ENCODE peak calls at places on chromosomes 11 and 22, in seven cellular contexts. M is HCT116, I is K562, Y is H1, R is HepG2, S is SK-N-SH, H is GM12878. U is an unnamed sample.

GRCh38 chr22:41480397-41480735 is 11.4 kb downstream of the ACO2 start:
- DNase-seq in M (no peak), I (no peak), Y (no peak), R (no peak), S (no peak), H (no peak), U (no peak)

GRCh38 chr11:131618203-131618602 is 247.8 kb downstream of the NTM start:
- DNase-seq in M (no peak), I (no peak), Y (no peak), R (no peak), S (no peak), H (no peak), U (no peak)

GRCh38 chr11:83643115-83643514 is 356.9 kb upstream of the CCDC90B start:
- DNase-seq in M (no peak), I (no peak), Y (no peak), R (no peak), S (no peak), H (peak), U (no peak)

GRCh38 chr11:115154355-115154736 is 349.9 kb downstream of the CADM1 start:
- DNase-seq in M (no peak), I (no peak), Y (no peak), R (no peak), S (no peak), H (no peak), U (no peak)

GRCh38 chr11:27460158-27460565 is 12.4 kb downstream of the LGR4 start:
- DNase-seq in M (no peak), I (no peak), Y (no peak), R (peak), S (no peak), H (no peak), U (no peak)

GRCh38 chr11:123924027-123924426 is 15.4 kb upstream of the OR4D5 start:
- DNase-seq in M (no peak), I (no peak), Y (no peak), R (no peak), S (no peak), H (no peak), U (no peak)

GRCh38 chr11:67082071-67082791 is 25.6 kb downstream of the RHOD start:
- DNase-seq in M (no peak), I (peak), Y (no peak), R (no peak), S (peak), H (no peak), U (peak)

GRCh38 chr22:36221799-36222751 is 17.3 kb downstream of the APOL2 start:
- DNase-seq in M (peak), I (peak), Y (peak), R (peak), S (peak), H (no peak), U (no peak)

GRCh38 chr11:126840201-126840886 is 160.2 kb downstream of the KIRREL3 start:
- DNase-seq in M (no peak), I (no peak), Y (no peak), R (no peak), S (no peak), H (no peak), U (no peak)

GRCh38 chr11:16194566-16194965 is 161.8 kb downstream of the SOX6 start:
- DNase-seq in M (no peak), I (no peak), Y (no peak), R (no peak), S (no peak), H (no peak), U (no peak)

GRCh38 chr11:92977401-92977800 is 8.0 kb downstream of the MTNR1B start:
- DNase-seq in M (no peak), I (no peak), Y (no peak), R (no peak), S (no peak), H (no peak), U (no peak)

GRCh38 chr11:62138630-62139425 is 15.0 kb downstream of the INCENP start:
- DNase-seq in M (no peak), I (no peak), Y (no peak), R (no peak), S (peak), H (no peak), U (no peak)

GRCh38 chr11:63673579-63673978 is 2.4 kb upstream of the ATL3 start:
- DNase-seq in M (no peak), I (no peak), Y (no peak), R (no peak), S (no peak), H (no peak), U (no peak)

GRCh38 chr11:122344281-122344680 is 228.3 kb upstream of the BLID start:
- DNase-seq in M (no peak), I (no peak), Y (no peak), R (no peak), S (peak), H (no peak), U (no peak)

GRCh38 chr11:107741044-107741823 is 29.4 kb upstream of the SLN start:
- DNase-seq in M (peak), I (peak), Y (no peak), R (peak), S (peak), H (peak), U (no peak)

DNA sequence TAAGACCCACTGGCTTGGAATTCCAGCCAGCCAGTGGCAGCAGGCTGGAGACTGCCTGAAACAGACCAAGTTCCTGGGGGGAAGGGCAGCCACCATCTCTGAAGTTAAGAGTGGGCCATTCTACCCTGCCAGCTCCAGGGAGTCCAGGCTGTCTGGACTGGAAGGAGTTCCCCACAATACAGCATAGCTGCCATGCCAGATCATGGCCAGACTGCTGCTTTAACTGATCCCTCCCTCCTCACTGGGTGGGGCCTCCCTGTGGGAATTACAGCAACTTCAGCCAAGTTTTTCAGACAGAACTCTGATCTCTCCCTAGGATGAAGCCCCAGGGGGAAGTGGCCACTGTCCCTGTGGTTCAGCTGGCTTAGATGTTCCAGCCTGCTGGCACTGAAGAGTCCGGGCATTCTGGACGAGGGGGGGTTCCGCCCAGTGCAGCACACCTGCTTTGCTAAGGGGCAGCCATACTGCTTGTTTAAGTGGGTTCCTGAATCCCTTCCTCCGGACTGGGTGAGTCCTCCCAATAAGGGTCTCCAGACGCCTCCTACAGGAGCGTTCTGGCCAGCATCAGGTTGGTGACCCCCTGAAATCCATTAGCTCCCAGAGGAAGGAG is 455.4 kb downstream of the DLG2 start:
- DNase-seq in M (no peak), I (no peak), Y (no peak), R (no peak), S (no peak), H (no peak), U (no peak)
- TF ChIP-seq JUND in M (no peak), I (no peak), Y (no peak), R (no peak), S (no peak), H (no peak), U (no peak)

GRCh38 chr11:72278911-72279310 is 34.9 kb upstream of the PHOX2A start:
- DNase-seq in M (peak), I (no peak), Y (no peak), R (no peak), S (no peak), H (no peak), U (no peak)
- TF ChIP-seq JUND in M (peak), I (no peak), Y (no peak), R (no peak), S (peak), H (no peak), U (no peak)

GRCh38 chr22:46650078-46650810 is 30.1 kb downstream of the GRAMD4 start:
- DNase-seq in M (no peak), I (no peak), Y (no peak), R (no peak), S (no peak), H (no peak), U (no peak)
- TF ChIP-seq JUND in M (no peak), I (no peak), Y (no peak), R (no peak), S (no peak), H (no peak), U (no peak)

DNA sequence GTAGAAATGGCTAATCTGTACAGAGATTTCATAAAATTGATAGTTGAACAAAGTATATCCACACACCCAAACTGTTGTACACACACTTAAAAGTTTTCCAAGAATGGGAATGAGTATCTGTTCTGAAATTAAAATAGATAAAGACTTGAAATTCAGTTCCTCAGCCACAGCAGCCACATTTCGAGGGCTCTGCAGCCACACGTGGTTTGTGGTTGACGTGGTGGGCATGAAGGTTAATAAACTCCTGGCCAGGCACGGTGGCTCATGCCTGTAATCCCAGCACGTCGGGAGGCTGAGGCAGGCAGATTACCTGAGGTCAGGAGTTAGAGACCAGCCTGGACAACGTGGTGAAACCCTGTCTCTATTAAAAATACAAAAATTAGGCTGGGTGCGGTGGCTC is 24.0 kb downstream of the TPST2 start:
- DNase-seq in M (no peak), I (no peak), Y (no peak), R (no peak), S (no peak), H (no peak), U (no peak)
- TF ChIP-seq JUND in M (no peak), I (no peak), Y (no peak), R (no peak), S (no peak), H (no peak), U (no peak)

GRCh38 chr22:28882545-28882877 is 861 bp upstream of the ZNRF3 start:
- DNase-seq in M (peak), I (no peak), Y (no peak), R (no peak), S (peak), H (no peak), U (no peak)

GRCh38 chr22:28883917-28884753 is 763 bp downstream of the ZNRF3 start:
- DNase-seq in M (peak), I (peak), Y (no peak), R (no peak), S (peak), H (no peak), U (peak)

GRCh38 chr22:28884754-28885375 is 1.5 kb downstream of the ZNRF3 start:
- DNase-seq in M (no peak), I (no peak), Y (no peak), R (no peak), S (no peak), H (no peak), U (no peak)

GRCh38 chr22:28883657-28883916 is 215 bp downstream of the ZNRF3 start:
- DNase-seq in M (no peak), I (no peak), Y (no peak), R (no peak), S (no peak), H (no peak), U (no peak)

DNA sequence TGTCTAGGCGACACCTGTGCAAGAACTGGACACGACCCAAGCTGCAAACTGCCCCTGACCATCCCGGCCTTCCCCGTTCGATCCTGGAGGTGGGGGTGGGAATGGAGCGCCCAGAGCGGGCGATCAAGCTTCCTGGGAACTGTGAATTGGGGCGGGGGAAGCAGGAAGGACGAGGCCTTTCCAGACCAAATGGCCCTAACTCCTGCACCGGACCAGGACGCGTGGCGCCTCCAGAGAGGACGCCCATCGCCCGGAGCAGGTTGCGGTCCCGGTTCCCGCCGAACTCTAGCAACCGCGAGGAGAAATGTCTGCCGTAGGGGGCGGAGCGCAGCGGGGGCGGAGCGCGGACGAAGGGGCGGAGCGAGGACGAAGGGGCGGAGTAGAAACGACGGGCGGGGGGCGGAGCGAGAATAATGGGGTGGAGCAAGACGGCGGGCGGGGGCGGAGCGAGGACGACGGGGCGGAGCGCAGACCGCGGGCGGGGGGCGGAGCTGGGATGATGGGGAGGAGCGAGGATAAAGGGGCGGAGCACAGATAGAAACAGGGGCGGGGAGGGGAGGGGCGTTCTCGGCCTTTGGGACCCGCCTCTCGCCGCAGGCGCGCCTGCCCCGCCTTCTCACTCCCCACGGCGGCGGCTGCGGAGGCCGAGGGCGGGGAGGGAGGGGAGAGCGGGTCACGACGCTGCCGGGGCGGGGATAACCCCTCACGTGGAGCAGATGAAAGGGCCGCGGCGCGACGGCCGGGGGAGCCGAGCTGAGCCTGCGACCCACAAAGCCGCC is at the start of gene ZNRF3:
- DNase-seq in M (peak), I (peak), Y (peak), R (peak), S (peak), H (no peak), U (peak)
- TF ChIP-seq JUND in M (no peak), I (no peak), Y (no peak), R (no peak), S (no peak), H (no peak), U (no peak)

DNA sequence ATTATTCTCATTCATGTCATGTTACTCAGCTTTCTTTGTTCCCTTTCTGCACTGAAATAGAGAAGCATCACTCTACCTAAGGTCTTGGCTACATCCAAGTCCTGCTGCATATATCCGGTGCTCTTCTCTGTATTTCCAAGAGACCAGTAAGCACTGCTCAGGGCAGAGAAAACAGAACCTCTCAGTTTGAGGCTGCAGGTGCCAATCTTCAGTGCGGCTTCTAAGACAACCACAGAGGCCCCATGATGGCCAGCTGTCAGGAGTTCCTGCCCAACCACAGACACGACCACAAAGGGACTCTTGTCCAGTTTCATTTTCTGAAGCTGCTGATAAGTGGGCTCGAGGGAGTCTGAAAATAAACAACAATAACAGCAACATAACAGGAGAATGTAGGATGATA is 378.4 kb upstream of the PITPNB start:
- DNase-seq in M (no peak), I (no peak), Y (no peak), R (no peak), S (no peak), H (no peak), U (no peak)
- TF ChIP-seq JUND in M (no peak), I (no peak), Y (no peak), R (no peak), S (no peak), H (no peak), U (no peak)

DNA sequence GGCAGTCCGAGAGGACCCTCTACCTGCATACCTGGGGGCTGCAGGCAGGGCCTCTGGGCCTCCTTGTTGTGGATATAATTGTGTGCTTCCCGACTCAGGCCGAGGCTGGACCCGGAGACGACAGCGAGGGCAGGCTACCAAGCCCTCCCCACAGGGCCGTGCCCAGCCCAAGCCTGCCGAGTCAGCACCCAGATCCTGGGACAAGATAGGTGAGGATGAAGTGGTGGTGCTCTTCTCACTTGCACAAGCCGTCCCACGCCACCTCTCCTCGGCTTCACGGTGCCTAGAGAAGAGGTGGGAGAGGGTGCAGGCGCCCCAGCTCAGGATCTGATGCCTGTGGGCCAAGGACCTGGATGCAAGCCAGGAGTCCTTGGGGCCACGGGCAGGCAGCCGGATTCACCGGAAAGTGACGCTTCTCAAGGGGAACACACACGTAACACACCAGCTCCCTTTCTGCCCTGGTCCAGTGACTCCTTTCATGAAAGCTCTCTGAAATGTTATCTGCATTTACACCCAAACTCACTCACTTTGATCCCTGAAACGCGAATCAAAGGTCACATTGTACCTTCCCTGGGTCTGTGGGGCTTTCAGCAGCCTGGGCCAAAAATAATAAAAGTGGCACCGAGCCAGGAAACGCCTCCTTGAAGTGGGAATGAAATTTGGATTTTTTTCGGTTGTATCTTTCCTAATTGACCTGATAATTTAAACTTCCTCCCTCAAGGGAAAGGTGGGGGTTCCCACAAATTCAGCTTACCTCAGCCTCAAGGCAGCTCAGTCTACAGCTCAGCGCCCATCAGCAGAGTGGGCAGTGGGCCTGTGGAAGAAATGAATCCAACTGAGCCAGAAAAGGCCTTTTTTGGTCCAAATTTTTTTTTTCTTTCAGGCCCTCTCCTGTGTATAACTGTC is 1.1 kb upstream of the GNB1L start:
- DNase-seq in M (peak), I (peak), Y (no peak), R (peak), S (peak), H (peak), U (no peak)
- TF ChIP-seq JUND in M (no peak), I (peak), Y (no peak), R (no peak), S (no peak), H (no peak), U (no peak)

U was measured in T47D.